ENCODE peak calls at places on chromosomes 16 and 17, in seven cellular contexts. F, S, V, O, C, G and Q are unnamed samples.

GRCh38 chr16:22643886-22644285 is 133.2 kb downstream of the NPIPB5 start:
- DNase-seq in F (no peak), S (no peak), V (no peak), O (no peak), C (no peak), G (no peak), Q (no peak)

GRCh38 chr17:75059369-75060345 is 12.6 kb downstream of the KCTD2 start:
- DNase-seq in F (peak; percentile 82), S (peak; percentile 54), V (no peak), O (no peak), C (no peak), G (no peak), Q (no peak)

GRCh38 chr17:80912451-80912850 is 79.2 kb upstream of the CHMP6 start:
- DNase-seq in F (no peak), S (no peak), V (no peak), O (no peak), C (no peak), G (no peak), Q (no peak)

GRCh38 chr16:81451753-81452680 is 7.4 kb downstream of the CMIP start:
- DNase-seq in F (no peak), S (no peak), V (no peak), O (no peak), C (no peak), G (no peak), Q (no peak)

GRCh38 chr16:11329891-11330290 is 15.4 kb upstream of the RMI2 start:
- DNase-seq in F (no peak), S (no peak), V (no peak), O (no peak), C (no peak), G (no peak), Q (no peak)

GRCh38 chr17:50872710-50873424 is 6.7 kb upstream of the TOB1 start:
- DNase-seq in F (peak; percentile 75), S (no peak), V (peak; percentile 48), O (no peak), C (no peak), G (no peak), Q (no peak)

GRCh38 chr16:12392585-12393089 is 411.1 kb downstream of the CPPED1 start:
- DNase-seq in F (no peak), S (no peak), V (no peak), O (no peak), C (no peak), G (no peak), Q (no peak)

GRCh38 chr17:33651631-33652030 is 358.5 kb upstream of the ASIC2 start:
- DNase-seq in F (no peak), S (no peak), V (no peak), O (no peak), C (no peak), G (no peak), Q (no peak)

GRCh38 chr17:74490716-74491115 is 24.3 kb downstream of the CD300A start:
- DNase-seq in F (no peak), S (no peak), V (no peak), O (no peak), C (no peak), G (no peak), Q (no peak)

GRCh38 chr16:59341368-59341767 is 607.3 kb upstream of the GOT2 start:
- DNase-seq in F (no peak), S (no peak), V (no peak), O (no peak), C (no peak), G (no peak), Q (no peak)

DNA sequence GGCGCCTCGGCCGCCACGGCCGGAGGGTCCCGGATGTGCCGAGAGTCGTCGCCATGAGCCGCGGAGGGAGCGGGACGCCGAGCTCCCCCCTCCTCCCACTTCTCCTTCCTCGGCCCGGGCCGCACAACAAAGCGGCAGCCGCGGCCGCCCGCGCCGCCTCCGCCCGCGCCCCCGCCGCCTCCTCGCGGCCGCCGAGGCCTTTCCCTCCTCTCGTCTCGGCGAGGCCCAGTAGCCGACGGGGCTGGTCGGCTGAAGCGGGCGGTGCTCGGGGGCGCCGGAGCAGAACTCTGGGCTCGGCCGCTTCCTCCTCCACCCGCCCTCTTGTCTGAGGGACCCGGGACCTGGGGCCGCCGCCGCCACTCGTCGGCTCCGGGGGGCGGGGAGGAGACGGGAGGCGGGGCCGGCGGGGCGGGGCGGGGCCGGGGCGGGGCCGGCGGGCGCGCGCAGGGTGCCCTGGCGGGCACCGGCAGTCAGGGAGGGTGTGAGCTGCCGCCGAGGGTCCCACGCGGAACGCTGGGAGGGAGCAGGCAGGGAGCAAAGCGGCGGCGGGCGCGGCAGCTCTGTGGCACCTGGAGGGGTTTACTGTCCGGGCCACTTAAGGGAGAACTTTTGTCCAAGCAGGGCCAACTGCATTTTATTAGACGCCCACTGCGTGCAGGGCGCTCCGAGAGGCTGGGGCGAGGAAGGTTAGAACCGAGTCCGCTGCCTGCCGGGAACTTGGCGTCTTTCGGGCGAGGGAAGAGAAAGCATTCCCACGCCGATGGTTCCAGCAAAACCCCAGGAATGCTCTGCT is at the start of gene SMURF2:
- DNase-seq in F (peak; percentile 74), S (no peak), V (peak; percentile 84), O (peak; percentile 84), C (peak; percentile 73), G (no peak), Q (peak; percentile 75)
- TF ChIP-seq CTCF in F (no peak), S (no peak), V (no peak), O (no peak), C (no peak), G (no peak), Q (no peak)

DNA sequence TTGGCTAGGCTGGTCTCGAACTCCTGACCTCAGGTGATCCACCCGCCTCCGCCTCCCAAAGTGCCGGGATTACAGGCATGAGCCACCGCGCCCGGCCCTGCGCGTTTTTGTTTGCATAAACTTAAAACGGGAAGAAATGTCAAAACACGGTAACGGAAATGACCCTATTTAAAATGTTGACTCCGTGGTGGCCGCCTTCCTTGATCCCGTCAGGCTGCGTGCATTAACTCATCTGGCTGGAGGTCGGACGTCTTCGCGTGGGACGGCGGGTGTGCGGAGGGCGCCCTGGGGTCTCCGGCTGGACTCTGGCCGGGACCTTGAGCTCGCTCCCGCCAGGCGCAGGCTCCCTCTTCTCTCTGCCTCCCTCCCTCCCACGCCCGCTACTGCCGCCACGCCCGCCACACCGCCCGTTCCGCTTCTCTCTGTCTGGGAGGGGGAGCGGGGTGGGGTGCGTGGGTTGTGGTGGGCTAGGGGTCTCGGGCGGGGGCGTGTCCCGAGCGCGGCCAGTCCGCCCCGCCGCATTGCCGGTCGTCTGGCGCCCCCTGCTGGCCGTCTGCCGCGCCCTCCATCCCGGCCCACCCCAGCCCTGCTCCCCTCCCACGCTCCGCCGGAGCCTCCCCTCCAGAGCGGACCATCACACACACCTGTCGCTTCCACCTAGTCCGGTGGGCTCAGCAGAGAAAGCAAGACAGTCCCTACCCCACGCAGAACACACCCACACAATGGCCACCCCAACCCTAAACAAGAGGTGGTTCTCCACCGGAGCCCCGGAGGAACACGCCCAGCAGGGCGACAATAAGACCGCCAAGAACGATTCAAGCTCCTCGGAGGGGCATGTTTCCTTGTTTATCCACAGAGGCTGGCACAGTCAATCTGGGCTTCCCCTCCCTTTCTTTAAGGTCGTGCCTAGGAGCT is 1.2 kb upstream of the CCDC42 start:
- DNase-seq in F (peak; percentile 68), S (peak; percentile 4), V (peak; percentile 68), O (peak; percentile 96), C (peak; percentile 86), G (no peak), Q (peak; percentile 77)
- TF ChIP-seq CTCF in F (peak; percentile 50), S (peak; percentile 69), V (peak; percentile 91), O (peak; percentile 89), C (peak; percentile 99), G (peak; percentile 82), Q (peak; percentile 99)

DNA sequence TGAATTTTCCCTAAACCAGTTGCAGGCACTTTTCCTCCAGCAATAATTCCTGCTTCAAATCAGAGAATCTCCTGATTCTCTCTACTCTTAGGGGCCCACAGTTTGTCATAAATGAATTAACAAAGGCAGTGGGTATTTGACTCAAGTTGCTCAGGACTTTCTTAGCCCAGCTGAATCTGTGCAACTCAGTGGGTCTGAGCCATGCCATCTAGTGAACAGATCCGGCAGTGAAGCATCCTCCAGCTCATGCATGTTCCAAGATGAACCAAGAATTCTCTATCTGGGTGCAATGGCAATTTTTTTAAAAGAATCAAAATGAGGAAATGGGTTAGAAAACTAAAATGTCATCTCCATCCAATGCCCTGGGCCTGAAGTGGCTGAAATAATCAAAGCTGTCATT is 575.2 kb upstream of the CDH11 start:
- DNase-seq in F (peak; percentile 57), S (no peak), V (no peak), O (no peak), C (no peak), G (no peak), Q (no peak)
- TF ChIP-seq CTCF in F (no peak), S (no peak), V (no peak), O (no peak), C (no peak), G (no peak), Q (no peak)

DNA sequence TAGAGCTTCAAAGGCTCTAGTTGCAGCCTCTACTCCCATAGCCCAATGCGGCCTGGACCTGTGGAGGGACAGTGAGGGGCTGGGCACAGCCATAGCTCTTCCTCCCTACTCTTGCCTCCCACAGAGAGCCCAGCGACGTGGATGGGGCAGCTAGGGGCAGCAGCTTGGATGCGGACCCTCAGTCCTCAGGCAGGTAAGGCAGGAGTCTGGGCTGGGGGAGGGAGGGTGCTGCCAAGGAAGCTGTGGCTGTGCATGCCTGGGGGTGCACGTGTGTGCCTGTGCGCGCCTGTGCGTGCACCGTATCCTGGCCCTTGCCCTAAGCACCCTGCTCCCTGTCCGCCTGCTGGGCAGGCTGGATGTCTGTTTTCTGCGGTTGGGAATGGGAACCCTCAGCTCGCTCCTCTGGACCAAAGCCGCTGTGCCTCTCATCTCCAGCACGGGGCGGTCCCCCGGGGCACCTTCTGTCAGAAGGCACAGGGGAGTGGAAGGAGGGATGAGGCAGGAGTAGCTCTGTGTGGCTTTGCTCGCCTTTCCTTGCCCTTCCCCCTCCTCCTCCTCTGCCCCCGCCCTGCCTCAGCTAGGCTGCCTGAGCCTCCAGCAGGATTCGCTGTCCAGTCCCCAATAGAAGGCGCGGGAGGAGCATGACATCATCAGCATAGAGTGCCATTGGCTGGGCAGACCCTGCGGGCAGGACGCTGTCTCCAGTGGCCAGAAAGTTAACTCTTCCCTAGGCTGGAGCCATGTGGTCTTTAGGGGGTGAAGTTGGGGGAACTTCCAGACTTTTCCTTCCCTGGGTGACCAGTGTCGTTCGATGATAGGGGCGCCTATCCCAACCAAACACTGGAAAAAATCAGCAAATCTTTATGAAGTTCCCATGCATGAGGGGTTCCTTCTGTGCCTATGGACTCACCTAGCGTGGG is 797 bp downstream of the PRCD start:
- DNase-seq in F (peak; percentile 96), S (peak; percentile 87), V (peak; percentile 92), O (peak; percentile 88), C (peak; percentile 84), G (no peak), Q (no peak)
- TF ChIP-seq CTCF in F (peak; percentile 29), S (no peak), V (no peak), O (peak; percentile 7), C (no peak), G (peak; percentile 30), Q (no peak)

GRCh38 chr17:82803606-82804005 is 36.2 kb downstream of the ZNF750 start:
- DNase-seq in F (no peak), S (no peak), V (no peak), O (no peak), C (no peak), G (no peak), Q (no peak)

GRCh38 chr17:82803185-82803584 is 36.6 kb downstream of the ZNF750 start:
- DNase-seq in F (no peak), S (no peak), V (no peak), O (no peak), C (no peak), G (no peak), Q (no peak)

GRCh38 chr17:82805823-82806222 is 34.0 kb downstream of the ZNF750 start:
- DNase-seq in F (no peak), S (no peak), V (no peak), O (no peak), C (no peak), G (no peak), Q (no peak)

GRCh38 chr17:82805254-82805653 is 34.6 kb downstream of the ZNF750 start:
- DNase-seq in F (no peak), S (no peak), V (no peak), O (no peak), C (no peak), G (no peak), Q (no peak)

GRCh38 chr17:82804442-82805191 is 35.2 kb downstream of the ZNF750 start:
- DNase-seq in F (peak; percentile 84), S (no peak), V (peak; percentile 81), O (no peak), C (no peak), G (no peak), Q (no peak)
- TF ChIP-seq CTCF in F (no peak), S (no peak), V (no peak), O (no peak), C (no peak), G (no peak), Q (no peak)